ENCODE peak calls at places on chromosomes 11 and 22, in four cellular contexts. One of them, this sample, is unnamed.
A peak's percentile ranks its signal among the peaks of the same experiment; 100 is the strongest.

GRCh38 chr11:82995754-82996398 is 75.8 kb downstream of the RAB30 start:
- DNase-seq in progenitor cell of endocrine pancreas: no peak
- DNase-seq in AG09309: peak; percentile 67
- DNase-seq in neural progenitor cell: no peak
- DNase-seq in this sample: no peak

GRCh38 chr11:78415338-78415737 is 2.3 kb downstream of the GAB2 start:
- DNase-seq in progenitor cell of endocrine pancreas: no peak
- DNase-seq in AG09309: no peak
- DNase-seq in neural progenitor cell: no peak
- DNase-seq in this sample: no peak

GRCh38 chr22:38699784-38700183 is 959 bp downstream of the JOSD1 start:
- DNase-seq in progenitor cell of endocrine pancreas: no peak
- DNase-seq in AG09309: no peak
- DNase-seq in neural progenitor cell: no peak
- DNase-seq in this sample: peak; percentile 43

GRCh38 chr22:37109242-37109917 is at the start of gene TMPRSS6:
- DNase-seq in progenitor cell of endocrine pancreas: peak; percentile 17
- DNase-seq in AG09309: no peak
- DNase-seq in neural progenitor cell: no peak
- DNase-seq in this sample: no peak

GRCh38 chr11:27468209-27468608 is 4.4 kb downstream of the LGR4 start:
- DNase-seq in progenitor cell of endocrine pancreas: no peak
- DNase-seq in AG09309: peak; percentile 68
- DNase-seq in neural progenitor cell: no peak
- DNase-seq in this sample: peak; percentile 65

GRCh38 chr22:46262449-46263207 is 515 bp downstream of the PKDREJ start:
- DNase-seq in progenitor cell of endocrine pancreas: peak; percentile 21
- DNase-seq in AG09309: no peak
- DNase-seq in neural progenitor cell: peak; percentile 74
- DNase-seq in this sample: no peak

GRCh38 chr22:45893516-45893915 is 83.4 kb downstream of the WNT7B start:
- DNase-seq in progenitor cell of endocrine pancreas: no peak
- DNase-seq in AG09309: no peak
- DNase-seq in neural progenitor cell: no peak
- DNase-seq in this sample: no peak

GRCh38 chr11:95922536-95923440 is 1.1 kb downstream of the MTMR2 start:
- DNase-seq in progenitor cell of endocrine pancreas: no peak
- DNase-seq in AG09309: no peak
- DNase-seq in neural progenitor cell: no peak
- DNase-seq in this sample: peak; percentile 18

GRCh38 chr11:83866655-83867054 is 580.5 kb upstream of the CCDC90B start:
- DNase-seq in progenitor cell of endocrine pancreas: no peak
- DNase-seq in AG09309: no peak
- DNase-seq in neural progenitor cell: no peak
- DNase-seq in this sample: no peak

GRCh38 chr11:72100462-72100861 is 2.6 kb downstream of the LAMTOR1 start:
- DNase-seq in progenitor cell of endocrine pancreas: no peak
- DNase-seq in AG09309: no peak
- DNase-seq in neural progenitor cell: no peak
- DNase-seq in this sample: no peak

GRCh38 chr11:84958295-84958694 is 668.8 kb downstream of the DLG2 start:
- DNase-seq in progenitor cell of endocrine pancreas: no peak
- DNase-seq in AG09309: no peak
- DNase-seq in neural progenitor cell: no peak
- DNase-seq in this sample: no peak

GRCh38 chr11:84969103-84969502 is 658.0 kb downstream of the DLG2 start:
- DNase-seq in progenitor cell of endocrine pancreas: no peak
- DNase-seq in AG09309: no peak
- DNase-seq in neural progenitor cell: peak; percentile 4
- DNase-seq in this sample: no peak

GRCh38 chr11:84965484-84965883 is 661.7 kb downstream of the DLG2 start:
- DNase-seq in progenitor cell of endocrine pancreas: no peak
- DNase-seq in AG09309: no peak
- DNase-seq in neural progenitor cell: no peak
- DNase-seq in this sample: no peak

GRCh38 chr11:84962018-84962417 is 665.1 kb downstream of the DLG2 start:
- DNase-seq in progenitor cell of endocrine pancreas: no peak
- DNase-seq in AG09309: no peak
- DNase-seq in neural progenitor cell: no peak
- DNase-seq in this sample: no peak

DNA sequence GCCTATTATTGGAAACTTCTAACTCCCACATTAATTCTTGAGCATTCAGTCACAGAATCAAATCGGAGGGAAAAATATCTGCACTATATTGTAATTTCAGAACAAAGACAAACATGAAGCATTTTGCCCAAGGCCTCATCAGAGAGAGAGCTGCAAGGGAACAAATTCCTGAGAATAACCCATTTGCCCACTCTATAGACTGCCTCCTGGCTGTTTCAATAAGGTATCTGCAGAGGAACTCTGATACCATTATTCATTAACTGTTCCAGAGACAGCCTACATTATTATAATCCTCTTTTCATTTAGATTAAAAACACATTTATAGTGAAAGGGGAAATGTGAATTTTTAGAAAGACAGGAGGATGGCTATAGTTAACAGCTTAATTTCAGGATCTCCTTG is 663.9 kb downstream of the DLG2 start:
- DNase-seq in progenitor cell of endocrine pancreas: no peak
- DNase-seq in AG09309: no peak
- DNase-seq in neural progenitor cell: no peak
- DNase-seq in this sample: no peak
- TF ChIP-seq CTCF in progenitor cell of endocrine pancreas: no peak
- TF ChIP-seq CTCF in AG09309: peak; percentile 7
- TF ChIP-seq CTCF in neural progenitor cell: peak; percentile 21
- TF ChIP-seq CTCF in this sample: no peak

GRCh38 chr11:120696597-120696996 is 185.0 kb downstream of the GRIK4 start:
- DNase-seq in progenitor cell of endocrine pancreas: no peak
- DNase-seq in AG09309: no peak
- DNase-seq in neural progenitor cell: no peak
- DNase-seq in this sample: no peak
- TF ChIP-seq CTCF in progenitor cell of endocrine pancreas: no peak
- TF ChIP-seq CTCF in AG09309: peak; percentile 8
- TF ChIP-seq CTCF in neural progenitor cell: peak; percentile 48
- TF ChIP-seq CTCF in this sample: peak; percentile 52

GRCh38 chr22:28477556-28477955 is 202.1 kb downstream of the TTC28 start:
- DNase-seq in progenitor cell of endocrine pancreas: no peak
- DNase-seq in AG09309: no peak
- DNase-seq in neural progenitor cell: no peak
- DNase-seq in this sample: no peak

GRCh38 chr22:28474248-28474647 is 205.4 kb downstream of the TTC28 start:
- DNase-seq in progenitor cell of endocrine pancreas: no peak
- DNase-seq in AG09309: no peak
- DNase-seq in neural progenitor cell: no peak
- DNase-seq in this sample: no peak

GRCh38 chr22:28481725-28482124 is 197.9 kb downstream of the TTC28 start:
- DNase-seq in progenitor cell of endocrine pancreas: no peak
- DNase-seq in AG09309: no peak
- DNase-seq in neural progenitor cell: no peak
- DNase-seq in this sample: peak; percentile 30

GRCh38 chr22:28479912-28480311 is 199.7 kb downstream of the TTC28 start:
- DNase-seq in progenitor cell of endocrine pancreas: no peak
- DNase-seq in AG09309: no peak
- DNase-seq in neural progenitor cell: no peak
- DNase-seq in this sample: peak; percentile 41

DNA sequence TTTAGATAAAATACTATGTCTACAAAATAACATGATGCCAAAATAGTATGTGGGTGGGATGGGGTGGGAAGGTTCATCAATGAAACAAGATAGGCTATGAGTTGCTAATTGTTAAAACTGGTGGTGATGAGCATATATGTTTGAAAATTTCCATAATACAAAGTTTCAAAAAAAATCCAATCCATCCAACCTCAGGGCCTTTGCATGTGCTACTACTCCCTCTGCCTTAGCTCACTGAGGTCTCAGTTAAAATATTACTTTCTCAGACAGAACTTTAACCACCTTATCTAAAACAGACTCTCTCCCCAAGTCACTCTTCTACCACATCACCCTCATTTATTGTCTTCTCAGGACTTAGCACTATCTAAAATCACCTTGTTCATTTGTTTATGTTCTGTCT is 201.1 kb downstream of the TTC28 start:
- DNase-seq in progenitor cell of endocrine pancreas: no peak
- DNase-seq in AG09309: no peak
- DNase-seq in neural progenitor cell: no peak
- DNase-seq in this sample: no peak
- TF ChIP-seq CTCF in progenitor cell of endocrine pancreas: no peak
- TF ChIP-seq CTCF in AG09309: no peak
- TF ChIP-seq CTCF in neural progenitor cell: no peak
- TF ChIP-seq CTCF in this sample: no peak

GRCh38 chr22:48361099-48361639 is 1466.5 kb downstream of the BRD1 start:
- DNase-seq in progenitor cell of endocrine pancreas: no peak
- DNase-seq in AG09309: no peak
- DNase-seq in neural progenitor cell: no peak
- DNase-seq in this sample: no peak
- TF ChIP-seq CTCF in progenitor cell of endocrine pancreas: no peak
- TF ChIP-seq CTCF in AG09309: no peak
- TF ChIP-seq CTCF in neural progenitor cell: no peak
- TF ChIP-seq CTCF in this sample: no peak

DNA sequence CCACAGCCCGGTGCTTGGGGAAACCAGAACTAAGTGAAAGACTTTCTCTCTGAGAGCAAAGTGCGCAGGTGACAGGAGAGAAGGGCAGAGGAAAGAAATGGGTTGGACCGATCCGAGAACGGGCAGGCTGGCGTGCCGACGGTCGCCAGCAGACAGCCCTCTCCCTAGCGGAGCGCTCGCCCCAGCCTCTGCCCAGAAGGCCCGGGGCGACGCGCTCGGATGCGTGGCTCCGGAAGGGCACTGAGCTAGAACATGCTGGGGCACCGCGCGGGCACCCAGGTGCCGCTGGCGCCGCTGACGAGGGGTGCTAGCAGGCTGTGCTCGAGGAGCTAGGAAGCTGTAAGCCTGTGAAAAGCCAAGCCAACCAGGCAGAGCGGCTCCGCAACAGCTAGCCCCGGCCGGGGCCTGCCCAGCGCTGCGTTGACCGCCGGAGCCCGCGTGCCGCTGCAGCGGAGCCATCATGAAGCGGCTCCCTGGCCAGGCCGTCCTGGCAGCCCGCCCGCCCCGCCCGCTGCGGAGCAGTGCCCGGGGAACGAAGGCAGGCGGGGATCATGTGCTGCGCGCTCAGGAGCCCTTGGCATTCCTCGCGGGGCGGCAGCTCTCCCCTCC is 22.1 kb upstream of the RRAS2 start:
- DNase-seq in progenitor cell of endocrine pancreas: peak; percentile 45
- DNase-seq in AG09309: no peak
- DNase-seq in neural progenitor cell: peak; percentile 79
- DNase-seq in this sample: peak; percentile 40
- TF ChIP-seq CTCF in progenitor cell of endocrine pancreas: no peak
- TF ChIP-seq CTCF in AG09309: no peak
- TF ChIP-seq CTCF in neural progenitor cell: no peak
- TF ChIP-seq CTCF in this sample: no peak

GRCh38 chr11:31798057-31799035 is 12.8 kb downstream of the PAX6 start:
- DNase-seq in progenitor cell of endocrine pancreas: no peak
- DNase-seq in AG09309: no peak
- DNase-seq in neural progenitor cell: peak; percentile 94
- DNase-seq in this sample: peak; percentile 50
- TF ChIP-seq CTCF in progenitor cell of endocrine pancreas: peak; percentile 48
- TF ChIP-seq CTCF in AG09309: peak; percentile 48
- TF ChIP-seq CTCF in neural progenitor cell: peak; percentile 65
- TF ChIP-seq CTCF in this sample: peak; percentile 49

DNA sequence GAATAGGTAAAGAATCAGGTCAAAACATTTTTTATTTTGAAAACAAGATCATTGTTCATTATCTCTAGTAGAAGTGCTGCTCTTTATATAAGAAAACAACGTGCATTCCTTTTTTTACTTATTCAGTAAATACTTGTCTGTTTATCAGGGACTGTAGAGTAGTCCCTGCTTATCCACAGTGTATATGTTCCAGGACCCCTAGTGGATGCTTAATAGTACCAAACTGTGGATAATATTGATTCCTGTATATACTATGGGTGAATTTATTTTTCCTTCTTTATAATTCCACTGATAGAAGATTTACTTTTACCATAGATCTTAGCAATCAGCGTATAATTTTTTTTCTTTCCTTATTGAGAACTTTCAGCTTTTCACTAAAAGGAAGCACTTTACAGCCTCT is 32.6 kb downstream of the CEP295 start:
- DNase-seq in progenitor cell of endocrine pancreas: no peak
- DNase-seq in AG09309: no peak
- DNase-seq in neural progenitor cell: no peak
- DNase-seq in this sample: no peak
- TF ChIP-seq CTCF in progenitor cell of endocrine pancreas: peak; percentile 39
- TF ChIP-seq CTCF in AG09309: no peak
- TF ChIP-seq CTCF in neural progenitor cell: peak; percentile 14
- TF ChIP-seq CTCF in this sample: peak; percentile 44

GRCh38 chr11:92826597-92826996 is 142.9 kb upstream of the MTNR1B start:
- DNase-seq in progenitor cell of endocrine pancreas: no peak
- DNase-seq in AG09309: no peak
- DNase-seq in neural progenitor cell: no peak
- DNase-seq in this sample: no peak
- TF ChIP-seq CTCF in progenitor cell of endocrine pancreas: no peak
- TF ChIP-seq CTCF in AG09309: no peak
- TF ChIP-seq CTCF in neural progenitor cell: peak; percentile 5
- TF ChIP-seq CTCF in this sample: peak; percentile 21

This sample was measured in A673.